ENCODE peak calls at places on chromosomes 4 and X, in nine cellular contexts. One of them, this sample, is unnamed.

GRCh38 chrX:18898517-18898916 is 85.4 kb downstream of the PHKA2 start:
- DNase-seq in heart right ventricle: no peak
- DNase-seq in GM20000: no peak
- DNase-seq in cardiac muscle cell: no peak
- DNase-seq in dermis blood vessel endothelial cell: no peak
- DNase-seq in Right ventricle myocardium superior: no peak
- DNase-seq in T-cell: no peak
- DNase-seq in amniotic stem cell: no peak
- DNase-seq in HEK293T: no peak
- DNase-seq in this sample: no peak

GRCh38 chr4:142485452-142485851 is 360.6 kb downstream of the INPP4B start:
- DNase-seq in heart right ventricle: no peak
- DNase-seq in GM20000: no peak
- DNase-seq in cardiac muscle cell: no peak
- DNase-seq in dermis blood vessel endothelial cell: no peak
- DNase-seq in Right ventricle myocardium superior: no peak
- DNase-seq in T-cell: no peak
- DNase-seq in amniotic stem cell: no peak
- DNase-seq in HEK293T: no peak
- DNase-seq in this sample: no peak

GRCh38 chrX:43640481-43640880 is 15.6 kb upstream of the MAOA start:
- DNase-seq in heart right ventricle: no peak
- DNase-seq in GM20000: no peak
- DNase-seq in cardiac muscle cell: no peak
- DNase-seq in dermis blood vessel endothelial cell: no peak
- DNase-seq in Right ventricle myocardium superior: no peak
- DNase-seq in T-cell: no peak
- DNase-seq in amniotic stem cell: no peak
- DNase-seq in HEK293T: no peak
- DNase-seq in this sample: no peak

GRCh38 chrX:129634541-129634940 is 20.2 kb downstream of the APLN start:
- DNase-seq in heart right ventricle: no peak
- DNase-seq in GM20000: no peak
- DNase-seq in cardiac muscle cell: no peak
- DNase-seq in dermis blood vessel endothelial cell: peak; percentile 44
- DNase-seq in Right ventricle myocardium superior: no peak
- DNase-seq in T-cell: no peak
- DNase-seq in amniotic stem cell: no peak
- DNase-seq in HEK293T: no peak
- DNase-seq in this sample: no peak

GRCh38 chr4:23978031-23978430 is 88.2 kb upstream of the PPARGC1A start:
- DNase-seq in heart right ventricle: no peak
- DNase-seq in GM20000: no peak
- DNase-seq in cardiac muscle cell: no peak
- DNase-seq in dermis blood vessel endothelial cell: no peak
- DNase-seq in Right ventricle myocardium superior: no peak
- DNase-seq in T-cell: no peak
- DNase-seq in amniotic stem cell: no peak
- DNase-seq in HEK293T: no peak
- DNase-seq in this sample: no peak

GRCh38 chr4:6829077-6829476 is 46.5 kb downstream of the KIAA0232 start:
- DNase-seq in heart right ventricle: no peak
- DNase-seq in GM20000: no peak
- DNase-seq in cardiac muscle cell: no peak
- DNase-seq in dermis blood vessel endothelial cell: no peak
- DNase-seq in Right ventricle myocardium superior: no peak
- DNase-seq in T-cell: no peak
- DNase-seq in amniotic stem cell: no peak
- DNase-seq in HEK293T: no peak
- DNase-seq in this sample: no peak

GRCh38 chr4:100421356-100421978 is 96.4 kb downstream of the EMCN start:
- DNase-seq in heart right ventricle: no peak
- DNase-seq in GM20000: no peak
- DNase-seq in cardiac muscle cell: peak; percentile 11
- DNase-seq in dermis blood vessel endothelial cell: peak; percentile 73
- DNase-seq in Right ventricle myocardium superior: no peak
- DNase-seq in T-cell: no peak
- DNase-seq in amniotic stem cell: peak; percentile 20
- DNase-seq in HEK293T: peak; percentile 12
- DNase-seq in this sample: no peak

GRCh38 chr4:791866-792630 is 33.9 kb downstream of the CPLX1 start:
- DNase-seq in heart right ventricle: no peak
- DNase-seq in GM20000: peak; percentile 51
- DNase-seq in cardiac muscle cell: no peak
- DNase-seq in dermis blood vessel endothelial cell: peak; percentile 33
- DNase-seq in Right ventricle myocardium superior: no peak
- DNase-seq in T-cell: peak; percentile 40
- DNase-seq in amniotic stem cell: no peak
- DNase-seq in HEK293T: no peak
- DNase-seq in this sample: no peak

GRCh38 chr4:153934689-153935017 is 145.8 kb upstream of the SFRP2 start:
- DNase-seq in heart right ventricle: no peak
- DNase-seq in GM20000: no peak
- DNase-seq in cardiac muscle cell: no peak
- DNase-seq in dermis blood vessel endothelial cell: no peak
- DNase-seq in Right ventricle myocardium superior: no peak
- DNase-seq in T-cell: no peak
- DNase-seq in amniotic stem cell: no peak
- DNase-seq in HEK293T: no peak
- DNase-seq in this sample: no peak

GRCh38 chrX:3244203-3244743 is 102.2 kb downstream of the MXRA5 start:
- DNase-seq in heart right ventricle: no peak
- DNase-seq in GM20000: no peak
- DNase-seq in cardiac muscle cell: no peak
- DNase-seq in dermis blood vessel endothelial cell: no peak
- DNase-seq in Right ventricle myocardium superior: no peak
- DNase-seq in T-cell: no peak
- DNase-seq in amniotic stem cell: peak; percentile 58
- DNase-seq in HEK293T: no peak
- DNase-seq in this sample: no peak

GRCh38 chr4:174521800-174522182 is 497 bp downstream of the HPGD start:
- DNase-seq in heart right ventricle: peak; percentile 3
- DNase-seq in GM20000: no peak
- DNase-seq in cardiac muscle cell: no peak
- DNase-seq in dermis blood vessel endothelial cell: no peak
- DNase-seq in Right ventricle myocardium superior: no peak
- DNase-seq in T-cell: peak; percentile 21
- DNase-seq in amniotic stem cell: no peak
- DNase-seq in HEK293T: peak; percentile 16
- DNase-seq in this sample: no peak

GRCh38 chr4:54723220-54723619 is 65.5 kb downstream of the KIT start:
- DNase-seq in heart right ventricle: no peak
- DNase-seq in GM20000: no peak
- DNase-seq in cardiac muscle cell: peak; percentile 17
- DNase-seq in dermis blood vessel endothelial cell: no peak
- DNase-seq in Right ventricle myocardium superior: no peak
- DNase-seq in T-cell: no peak
- DNase-seq in amniotic stem cell: no peak
- DNase-seq in HEK293T: no peak
- DNase-seq in this sample: no peak

GRCh38 chrX:39508300-39508692 is 589.5 kb downstream of the BCOR start:
- DNase-seq in heart right ventricle: no peak
- DNase-seq in GM20000: no peak
- DNase-seq in cardiac muscle cell: no peak
- DNase-seq in dermis blood vessel endothelial cell: no peak
- DNase-seq in Right ventricle myocardium superior: no peak
- DNase-seq in T-cell: peak; percentile 9
- DNase-seq in amniotic stem cell: no peak
- DNase-seq in HEK293T: no peak
- DNase-seq in this sample: no peak

GRCh38 chr4:168846414-168846813 is 163.6 kb downstream of the CBR4 start:
- DNase-seq in heart right ventricle: no peak
- DNase-seq in GM20000: no peak
- DNase-seq in cardiac muscle cell: no peak
- DNase-seq in dermis blood vessel endothelial cell: no peak
- DNase-seq in Right ventricle myocardium superior: no peak
- DNase-seq in T-cell: no peak
- DNase-seq in amniotic stem cell: no peak
- DNase-seq in HEK293T: no peak
- DNase-seq in this sample: no peak

GRCh38 chr4:83356899-83357661 is 22.4 kb upstream of the HPSE start:
- DNase-seq in heart right ventricle: no peak
- DNase-seq in GM20000: no peak
- DNase-seq in cardiac muscle cell: no peak
- DNase-seq in dermis blood vessel endothelial cell: peak; percentile 89
- DNase-seq in Right ventricle myocardium superior: no peak
- DNase-seq in T-cell: no peak
- DNase-seq in amniotic stem cell: peak; percentile 71
- DNase-seq in HEK293T: no peak
- DNase-seq in this sample: no peak

GRCh38 chr4:8914461-8915171 is 43.0 kb upstream of the HMX1 start:
- DNase-seq in heart right ventricle: no peak
- DNase-seq in GM20000: peak; percentile 4
- DNase-seq in cardiac muscle cell: no peak
- DNase-seq in dermis blood vessel endothelial cell: no peak
- DNase-seq in Right ventricle myocardium superior: no peak
- DNase-seq in T-cell: no peak
- DNase-seq in amniotic stem cell: no peak
- DNase-seq in HEK293T: no peak
- DNase-seq in this sample: no peak

GRCh38 chr4:87275311-87275710 is 47.4 kb downstream of the HSD17B13 start:
- DNase-seq in heart right ventricle: no peak
- DNase-seq in GM20000: no peak
- DNase-seq in cardiac muscle cell: no peak
- DNase-seq in dermis blood vessel endothelial cell: no peak
- DNase-seq in Right ventricle myocardium superior: no peak
- DNase-seq in T-cell: no peak
- DNase-seq in amniotic stem cell: no peak
- DNase-seq in HEK293T: no peak
- DNase-seq in this sample: no peak

GRCh38 chrX:110795645-110796510 is at the start of gene CHRDL1:
- DNase-seq in heart right ventricle: no peak
- DNase-seq in GM20000: no peak
- DNase-seq in cardiac muscle cell: peak; percentile 57
- DNase-seq in dermis blood vessel endothelial cell: no peak
- DNase-seq in Right ventricle myocardium superior: peak; percentile 49
- DNase-seq in T-cell: no peak
- DNase-seq in amniotic stem cell: no peak
- DNase-seq in HEK293T: peak; percentile 47
- DNase-seq in this sample: no peak

GRCh38 chr4:154332681-154333421 is 158.7 kb downstream of the DCHS2 start:
- DNase-seq in heart right ventricle: peak; percentile 5
- DNase-seq in GM20000: peak; percentile 12
- DNase-seq in cardiac muscle cell: peak; percentile 48
- DNase-seq in dermis blood vessel endothelial cell: no peak
- DNase-seq in Right ventricle myocardium superior: peak; percentile 41
- DNase-seq in T-cell: peak; percentile 66
- DNase-seq in amniotic stem cell: no peak
- DNase-seq in HEK293T: no peak
- DNase-seq in this sample: no peak

GRCh38 chr4:76623217-76624060 is 188.4 kb downstream of the SHROOM3 start:
- DNase-seq in heart right ventricle: no peak
- DNase-seq in GM20000: no peak
- DNase-seq in cardiac muscle cell: no peak
- DNase-seq in dermis blood vessel endothelial cell: no peak
- DNase-seq in Right ventricle myocardium superior: no peak
- DNase-seq in T-cell: no peak
- DNase-seq in amniotic stem cell: no peak
- DNase-seq in HEK293T: no peak
- DNase-seq in this sample: no peak

GRCh38 chr4:96356591-96357360 is 516.9 kb downstream of the PDHA2 start:
- DNase-seq in heart right ventricle: no peak
- DNase-seq in GM20000: no peak
- DNase-seq in cardiac muscle cell: no peak
- DNase-seq in dermis blood vessel endothelial cell: no peak
- DNase-seq in Right ventricle myocardium superior: no peak
- DNase-seq in T-cell: no peak
- DNase-seq in amniotic stem cell: no peak
- DNase-seq in HEK293T: no peak
- DNase-seq in this sample: no peak

GRCh38 chr4:75830906-75831305 is 71.3 kb downstream of the PPEF2 start:
- DNase-seq in heart right ventricle: no peak
- DNase-seq in GM20000: no peak
- DNase-seq in cardiac muscle cell: no peak
- DNase-seq in dermis blood vessel endothelial cell: no peak
- DNase-seq in Right ventricle myocardium superior: no peak
- DNase-seq in T-cell: no peak
- DNase-seq in amniotic stem cell: no peak
- DNase-seq in HEK293T: no peak
- DNase-seq in this sample: no peak

GRCh38 chrX:100622989-100623388 is 13.6 kb downstream of the TSPAN6 start:
- DNase-seq in heart right ventricle: no peak
- DNase-seq in GM20000: no peak
- DNase-seq in cardiac muscle cell: no peak
- DNase-seq in dermis blood vessel endothelial cell: no peak
- DNase-seq in Right ventricle myocardium superior: peak; percentile 37
- DNase-seq in T-cell: no peak
- DNase-seq in amniotic stem cell: no peak
- DNase-seq in HEK293T: no peak
- DNase-seq in this sample: no peak

GRCh38 chr4:52863324-52863723 is 1.2 kb downstream of the RASL11B start:
- DNase-seq in heart right ventricle: no peak
- DNase-seq in GM20000: no peak
- DNase-seq in cardiac muscle cell: peak; percentile 55
- DNase-seq in dermis blood vessel endothelial cell: no peak
- DNase-seq in Right ventricle myocardium superior: no peak
- DNase-seq in T-cell: no peak
- DNase-seq in amniotic stem cell: no peak
- DNase-seq in HEK293T: no peak
- DNase-seq in this sample: no peak

GRCh38 chr4:122000849-122001248 is 49.0 kb upstream of the TRPC3 start:
- DNase-seq in heart right ventricle: no peak
- DNase-seq in GM20000: no peak
- DNase-seq in cardiac muscle cell: no peak
- DNase-seq in dermis blood vessel endothelial cell: no peak
- DNase-seq in Right ventricle myocardium superior: no peak
- DNase-seq in T-cell: no peak
- DNase-seq in amniotic stem cell: no peak
- DNase-seq in HEK293T: no peak
- DNase-seq in this sample: no peak

GRCh38 chrX:20347486-20347885 is 80.8 kb upstream of the RPS6KA3 start:
- DNase-seq in heart right ventricle: no peak
- DNase-seq in GM20000: no peak
- DNase-seq in cardiac muscle cell: no peak
- DNase-seq in dermis blood vessel endothelial cell: no peak
- DNase-seq in Right ventricle myocardium superior: no peak
- DNase-seq in T-cell: no peak
- DNase-seq in amniotic stem cell: no peak
- DNase-seq in HEK293T: no peak
- DNase-seq in this sample: no peak

GRCh38 chrX:72142931-72143709 is 11.4 kb upstream of the RTL5 start:
- DNase-seq in heart right ventricle: no peak
- DNase-seq in GM20000: no peak
- DNase-seq in cardiac muscle cell: no peak
- DNase-seq in dermis blood vessel endothelial cell: no peak
- DNase-seq in Right ventricle myocardium superior: no peak
- DNase-seq in T-cell: no peak
- DNase-seq in amniotic stem cell: no peak
- DNase-seq in HEK293T: no peak
- DNase-seq in this sample: no peak

GRCh38 chrX:13369541-13370140 is 49.8 kb upstream of the ATXN3L start:
- DNase-seq in heart right ventricle: no peak
- DNase-seq in GM20000: no peak
- DNase-seq in cardiac muscle cell: no peak
- DNase-seq in dermis blood vessel endothelial cell: no peak
- DNase-seq in Right ventricle myocardium superior: no peak
- DNase-seq in T-cell: no peak
- DNase-seq in amniotic stem cell: no peak
- DNase-seq in HEK293T: no peak
- DNase-seq in this sample: no peak

GRCh38 chrX:37879692-37880091 is 32.3 kb upstream of the DYNLT3 start:
- DNase-seq in heart right ventricle: no peak
- DNase-seq in GM20000: no peak
- DNase-seq in cardiac muscle cell: no peak
- DNase-seq in dermis blood vessel endothelial cell: no peak
- DNase-seq in Right ventricle myocardium superior: no peak
- DNase-seq in T-cell: no peak
- DNase-seq in amniotic stem cell: no peak
- DNase-seq in HEK293T: no peak
- DNase-seq in this sample: no peak

GRCh38 chr4:85762204-85762884 is 287.4 kb downstream of the ARHGAP24 start:
- DNase-seq in heart right ventricle: peak; percentile 27
- DNase-seq in GM20000: no peak
- DNase-seq in cardiac muscle cell: no peak
- DNase-seq in dermis blood vessel endothelial cell: peak; percentile 96
- DNase-seq in Right ventricle myocardium superior: no peak
- DNase-seq in T-cell: no peak
- DNase-seq in amniotic stem cell: peak; percentile 43
- DNase-seq in HEK293T: no peak
- DNase-seq in this sample: no peak

GRCh38 chrX:67726028-67726427 is 182.2 kb downstream of the AR start:
- DNase-seq in heart right ventricle: no peak
- DNase-seq in GM20000: no peak
- DNase-seq in cardiac muscle cell: no peak
- DNase-seq in dermis blood vessel endothelial cell: no peak
- DNase-seq in Right ventricle myocardium superior: no peak
- DNase-seq in T-cell: no peak
- DNase-seq in amniotic stem cell: no peak
- DNase-seq in HEK293T: no peak
- DNase-seq in this sample: no peak

This sample was measured in T1000.